ENCODE peak calls at places on chromosomes 2 and 18, in eight cellular contexts. One of them, this sample, is unnamed.

GRCh38 chr2:636649-637405 is 40.4 kb downstream of the TMEM18 start:
- DNase-seq in right lobe of liver: peak
- DNase-seq in NB4: peak
- DNase-seq in GM12891: peak
- DNase-seq in breast epithelium: peak
- DNase-seq in endothelial cell of umbilical vein: peak
- DNase-seq in uterus: peak
- DNase-seq in adrenal gland: peak
- DNase-seq in this sample: peak

GRCh38 chr18:78479443-78479842 is 500.2 kb upstream of the SALL3 start:
- DNase-seq in uterus: no peak
- DNase-seq in endothelial cell of umbilical vein: no peak
- DNase-seq in breast epithelium: no peak
- DNase-seq in GM12891: no peak
- DNase-seq in NB4: no peak
- DNase-seq in right lobe of liver: no peak
- DNase-seq in adrenal gland: no peak
- DNase-seq in this sample: no peak

GRCh38 chr2:237564526-237565131 is 1.7 kb upstream of the PRLH start:
- DNase-seq in NB4: no peak
- DNase-seq in breast epithelium: no peak
- DNase-seq in adrenal gland: no peak
- DNase-seq in right lobe of liver: peak
- DNase-seq in endothelial cell of umbilical vein: no peak
- DNase-seq in uterus: no peak
- DNase-seq in GM12891: no peak
- DNase-seq in this sample: no peak

GRCh38 chr18:22551536-22552151 is 133.9 kb upstream of the CTAGE1 start:
- DNase-seq in GM12891: no peak
- DNase-seq in uterus: no peak
- DNase-seq in adrenal gland: peak
- DNase-seq in right lobe of liver: no peak
- DNase-seq in breast epithelium: no peak
- DNase-seq in NB4: no peak
- DNase-seq in endothelial cell of umbilical vein: peak
- DNase-seq in this sample: peak

GRCh38 chr2:219661955-219662395 is 34.5 kb downstream of the SLC4A3 start:
- DNase-seq in endothelial cell of umbilical vein: no peak
- DNase-seq in NB4: no peak
- DNase-seq in uterus: no peak
- DNase-seq in right lobe of liver: no peak
- DNase-seq in GM12891: no peak
- DNase-seq in adrenal gland: no peak
- DNase-seq in breast epithelium: no peak
- DNase-seq in this sample: no peak

GRCh38 chr2:5781679-5782078 is 89.5 kb downstream of the SOX11 start:
- DNase-seq in uterus: no peak
- DNase-seq in endothelial cell of umbilical vein: no peak
- DNase-seq in adrenal gland: no peak
- DNase-seq in right lobe of liver: no peak
- DNase-seq in GM12891: no peak
- DNase-seq in NB4: no peak
- DNase-seq in breast epithelium: no peak
- DNase-seq in this sample: no peak

GRCh38 chr2:101518470-101519172 is 43.7 kb upstream of the RFX8 start:
- DNase-seq in uterus: peak
- DNase-seq in breast epithelium: no peak
- DNase-seq in adrenal gland: peak
- DNase-seq in right lobe of liver: peak
- DNase-seq in NB4: peak
- DNase-seq in GM12891: no peak
- DNase-seq in endothelial cell of umbilical vein: peak
- DNase-seq in this sample: no peak

GRCh38 chr18:59376351-59376935 is 17.4 kb upstream of the LMAN1 start:
- DNase-seq in endothelial cell of umbilical vein: no peak
- DNase-seq in uterus: no peak
- DNase-seq in breast epithelium: no peak
- DNase-seq in NB4: no peak
- DNase-seq in adrenal gland: no peak
- DNase-seq in GM12891: no peak
- DNase-seq in right lobe of liver: no peak
- DNase-seq in this sample: no peak

GRCh38 chr18:79738041-79738461 is 58.4 kb downstream of the CTDP1 start:
- DNase-seq in adrenal gland: no peak
- DNase-seq in breast epithelium: no peak
- DNase-seq in uterus: no peak
- DNase-seq in GM12891: no peak
- DNase-seq in NB4: no peak
- DNase-seq in endothelial cell of umbilical vein: no peak
- DNase-seq in right lobe of liver: no peak
- DNase-seq in this sample: no peak

GRCh38 chr18:56043691-56044090 is 455.7 kb upstream of the TCF4 start:
- DNase-seq in uterus: no peak
- DNase-seq in adrenal gland: no peak
- DNase-seq in NB4: no peak
- DNase-seq in endothelial cell of umbilical vein: peak
- DNase-seq in breast epithelium: no peak
- DNase-seq in GM12891: no peak
- DNase-seq in right lobe of liver: peak
- DNase-seq in this sample: no peak

GRCh38 chr2:218256612-218257350 is 4.0 kb upstream of the GPBAR1 start:
- DNase-seq in breast epithelium: peak
- DNase-seq in endothelial cell of umbilical vein: no peak
- DNase-seq in NB4: no peak
- DNase-seq in adrenal gland: no peak
- DNase-seq in uterus: no peak
- DNase-seq in GM12891: no peak
- DNase-seq in right lobe of liver: peak
- DNase-seq in this sample: no peak

GRCh38 chr2:218255441-218255840 is 5.4 kb upstream of the GPBAR1 start:
- DNase-seq in NB4: no peak
- DNase-seq in uterus: no peak
- DNase-seq in endothelial cell of umbilical vein: no peak
- DNase-seq in right lobe of liver: no peak
- DNase-seq in breast epithelium: no peak
- DNase-seq in adrenal gland: no peak
- DNase-seq in GM12891: no peak
- DNase-seq in this sample: no peak

GRCh38 chr2:218257390-218257981 is 3.3 kb upstream of the GPBAR1 start:
- DNase-seq in right lobe of liver: no peak
- DNase-seq in adrenal gland: no peak
- DNase-seq in uterus: no peak
- DNase-seq in NB4: peak
- DNase-seq in GM12891: peak
- DNase-seq in breast epithelium: peak
- DNase-seq in endothelial cell of umbilical vein: peak
- DNase-seq in this sample: no peak

GRCh38 chr2:218249686-218250085 is 11.1 kb upstream of the GPBAR1 start:
- DNase-seq in NB4: no peak
- DNase-seq in GM12891: no peak
- DNase-seq in endothelial cell of umbilical vein: no peak
- DNase-seq in adrenal gland: no peak
- DNase-seq in uterus: no peak
- DNase-seq in breast epithelium: no peak
- DNase-seq in right lobe of liver: no peak
- DNase-seq in this sample: no peak

GRCh38 chr2:218252509-218253247 is 8.1 kb upstream of the GPBAR1 start:
- DNase-seq in adrenal gland: no peak
- DNase-seq in uterus: no peak
- DNase-seq in breast epithelium: no peak
- DNase-seq in NB4: peak
- DNase-seq in right lobe of liver: no peak
- DNase-seq in GM12891: no peak
- DNase-seq in endothelial cell of umbilical vein: no peak
- DNase-seq in this sample: no peak
- TF ChIP-seq POLR2A in adrenal gland: no peak
- TF ChIP-seq POLR2A in uterus: no peak
- TF ChIP-seq POLR2A in breast epithelium: no peak
- TF ChIP-seq POLR2A in NB4: no peak
- TF ChIP-seq POLR2A in right lobe of liver: no peak
- TF ChIP-seq POLR2A in GM12891: no peak
- TF ChIP-seq POLR2A in endothelial cell of umbilical vein: no peak
- TF ChIP-seq POLR2A in this sample: no peak

GRCh38 chr2:136230471-136230870 is 112.5 kb upstream of the CXCR4 start:
- DNase-seq in GM12891: no peak
- DNase-seq in NB4: no peak
- DNase-seq in endothelial cell of umbilical vein: no peak
- DNase-seq in right lobe of liver: no peak
- DNase-seq in adrenal gland: no peak
- DNase-seq in uterus: no peak
- DNase-seq in breast epithelium: no peak
- DNase-seq in this sample: no peak

DNA sequence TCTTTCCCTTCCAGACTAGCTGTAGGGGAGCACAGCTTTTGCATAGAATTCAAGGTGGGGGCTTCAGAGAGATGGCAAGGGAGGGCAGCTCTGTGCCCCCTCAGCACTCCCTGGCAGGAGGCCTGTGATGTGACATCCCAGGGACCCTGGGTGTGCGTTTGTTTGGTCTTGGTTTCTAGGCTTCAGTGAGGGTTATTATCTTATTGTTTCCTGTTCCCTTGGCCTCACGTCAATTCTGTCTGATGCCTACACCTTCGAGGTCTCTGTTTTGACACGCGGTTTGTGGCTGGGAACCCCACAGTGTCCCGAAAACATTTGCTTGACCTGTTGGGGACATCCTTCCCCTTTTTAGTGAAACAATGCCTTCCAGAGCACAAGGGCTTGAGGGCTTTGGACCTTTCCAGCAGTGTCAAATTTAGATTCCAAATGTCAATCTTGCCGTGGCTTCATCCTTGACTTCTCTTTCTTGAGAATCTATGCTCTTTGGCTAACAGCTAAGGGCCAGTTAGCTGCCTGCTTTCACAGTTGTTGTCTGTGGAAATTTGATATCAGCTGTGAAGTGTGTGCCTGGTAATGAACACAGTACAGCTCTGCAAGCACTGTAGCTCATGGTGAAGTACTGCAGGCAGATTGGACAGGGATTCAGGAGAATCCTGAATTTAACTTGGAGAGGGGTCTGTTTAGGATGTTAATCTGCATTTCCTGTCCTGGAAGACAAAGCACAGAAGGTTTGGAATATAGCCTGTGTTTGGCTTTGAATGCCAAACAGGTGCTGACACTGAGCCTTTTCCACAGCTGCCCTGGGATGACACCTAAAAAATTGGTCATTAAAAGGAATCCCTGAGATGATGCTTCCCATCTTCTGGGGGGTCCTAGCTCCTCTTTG is 108.2 kb upstream of the CXCR4 start:
- DNase-seq in endothelial cell of umbilical vein: no peak
- DNase-seq in adrenal gland: no peak
- DNase-seq in right lobe of liver: no peak
- DNase-seq in NB4: peak
- DNase-seq in uterus: no peak
- DNase-seq in breast epithelium: no peak
- DNase-seq in GM12891: no peak
- DNase-seq in this sample: no peak
- TF ChIP-seq POLR2A in endothelial cell of umbilical vein: no peak
- TF ChIP-seq POLR2A in adrenal gland: no peak
- TF ChIP-seq POLR2A in right lobe of liver: peak
- TF ChIP-seq POLR2A in NB4: no peak
- TF ChIP-seq POLR2A in uterus: no peak
- TF ChIP-seq POLR2A in breast epithelium: no peak
- TF ChIP-seq POLR2A in GM12891: no peak
- TF ChIP-seq POLR2A in this sample: no peak

GRCh38 chr2:17879913-17880274 is 1.4 kb downstream of the KCNS3 start:
- DNase-seq in right lobe of liver: no peak
- DNase-seq in breast epithelium: no peak
- DNase-seq in endothelial cell of umbilical vein: no peak
- DNase-seq in GM12891: no peak
- DNase-seq in uterus: no peak
- DNase-seq in NB4: no peak
- DNase-seq in adrenal gland: no peak
- DNase-seq in this sample: no peak

GRCh38 chr2:17877811-17878221 is 651 bp upstream of the KCNS3 start:
- DNase-seq in endothelial cell of umbilical vein: peak
- DNase-seq in adrenal gland: no peak
- DNase-seq in GM12891: peak
- DNase-seq in breast epithelium: no peak
- DNase-seq in uterus: no peak
- DNase-seq in NB4: peak
- DNase-seq in right lobe of liver: no peak
- DNase-seq in this sample: no peak

GRCh38 chr2:17876590-17876989 is 1.9 kb upstream of the KCNS3 start:
- DNase-seq in right lobe of liver: no peak
- DNase-seq in NB4: no peak
- DNase-seq in endothelial cell of umbilical vein: no peak
- DNase-seq in GM12891: no peak
- DNase-seq in uterus: no peak
- DNase-seq in adrenal gland: no peak
- DNase-seq in breast epithelium: no peak
- DNase-seq in this sample: no peak

GRCh38 chr2:17879137-17879912 is 858 bp downstream of the KCNS3 start:
- DNase-seq in right lobe of liver: peak
- DNase-seq in NB4: no peak
- DNase-seq in endothelial cell of umbilical vein: peak
- DNase-seq in breast epithelium: peak
- DNase-seq in adrenal gland: peak
- DNase-seq in uterus: peak
- DNase-seq in GM12891: peak
- DNase-seq in this sample: peak

DNA sequence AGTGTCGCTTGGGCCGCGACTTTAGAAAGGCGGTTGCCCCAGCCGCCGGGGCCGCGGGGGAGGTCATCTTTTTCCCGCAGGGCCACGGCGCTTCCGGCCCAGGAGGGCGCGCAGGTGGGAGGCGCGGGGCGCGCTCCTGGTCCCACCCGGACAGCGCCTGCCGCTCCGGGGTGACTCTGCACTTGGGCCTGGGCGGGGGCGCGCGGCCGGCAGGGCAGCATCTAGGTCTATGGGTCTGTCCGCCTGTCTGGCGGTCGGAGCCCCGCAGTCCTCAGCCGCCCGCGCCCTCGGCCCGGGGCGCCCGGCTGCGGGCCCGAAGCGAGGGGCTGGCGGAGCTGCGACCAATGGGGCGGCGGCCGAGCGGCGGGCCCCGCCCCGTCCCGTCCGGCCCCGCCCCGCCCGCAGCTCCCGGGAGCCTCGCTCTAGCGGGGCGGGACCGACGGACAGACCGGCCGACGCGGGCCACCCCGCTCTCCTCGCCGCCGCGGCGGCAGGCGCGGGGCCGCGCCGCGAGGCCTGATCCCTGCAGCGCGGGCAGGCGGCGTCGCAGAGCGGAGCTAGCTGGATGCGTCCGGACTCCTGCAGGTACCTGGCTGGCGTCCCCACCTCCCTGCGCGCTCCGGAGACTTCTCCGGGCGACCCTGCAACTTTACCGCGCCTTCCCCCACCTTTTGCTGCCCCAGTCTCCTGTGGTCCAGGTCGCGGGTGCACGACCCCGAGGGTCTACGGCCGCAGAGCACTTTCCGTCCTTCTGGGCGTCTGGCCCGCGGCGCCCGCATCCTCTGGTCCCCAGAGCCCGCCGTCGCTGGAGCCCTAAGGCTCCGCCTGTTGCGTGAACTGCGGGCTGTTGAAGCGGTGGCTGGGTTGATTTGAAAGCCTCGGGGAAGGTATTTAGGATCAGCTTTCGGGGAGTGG is at the start of gene KCNS3:
- DNase-seq in breast epithelium: no peak
- DNase-seq in endothelial cell of umbilical vein: peak
- DNase-seq in right lobe of liver: peak
- DNase-seq in GM12891: peak
- DNase-seq in NB4: no peak
- DNase-seq in adrenal gland: peak
- DNase-seq in uterus: no peak
- DNase-seq in this sample: peak
- TF ChIP-seq POLR2A in breast epithelium: no peak
- TF ChIP-seq POLR2A in endothelial cell of umbilical vein: no peak
- TF ChIP-seq POLR2A in right lobe of liver: peak
- TF ChIP-seq POLR2A in GM12891: no peak
- TF ChIP-seq POLR2A in NB4: no peak
- TF ChIP-seq POLR2A in adrenal gland: peak
- TF ChIP-seq POLR2A in uterus: peak
- TF ChIP-seq POLR2A in this sample: no peak

GRCh38 chr2:64327129-64327509 is 126.8 kb upstream of the LGALSL start:
- DNase-seq in GM12891: no peak
- DNase-seq in right lobe of liver: no peak
- DNase-seq in uterus: no peak
- DNase-seq in adrenal gland: no peak
- DNase-seq in breast epithelium: no peak
- DNase-seq in endothelial cell of umbilical vein: no peak
- DNase-seq in NB4: no peak
- DNase-seq in this sample: no peak
- TF ChIP-seq POLR2A in GM12891: no peak
- TF ChIP-seq POLR2A in right lobe of liver: no peak
- TF ChIP-seq POLR2A in uterus: no peak
- TF ChIP-seq POLR2A in adrenal gland: no peak
- TF ChIP-seq POLR2A in breast epithelium: no peak
- TF ChIP-seq POLR2A in endothelial cell of umbilical vein: no peak
- TF ChIP-seq POLR2A in NB4: no peak
- TF ChIP-seq POLR2A in this sample: no peak